ENCODE peak calls at places on chromosomes 4 and X, in nine cellular contexts. R is psoas muscle, L is brain microvascular endothelial cell, I is RWPE1, G is esophagus squamous epithelium, T is suprapubic skin, K is upper lobe of left lung, D is H9, C is AG04450. A is an unnamed sample.

GRCh38 chr4:154490589-154491340 is 834 bp downstream of the DCHS2 start:
- DNase-seq in R (peak), L (no peak), I (no peak), G (no peak), T (no peak), K (no peak), D (peak), C (no peak), A (no peak)

GRCh38 chr4:3717241-3717640 is 48.9 kb upstream of the ADRA2C start:
- DNase-seq in R (no peak), L (no peak), I (no peak), G (no peak), T (no peak), K (no peak), D (no peak), C (no peak), A (no peak)

GRCh38 chr4:116453127-116453526 is 632.2 kb downstream of the TRAM1L1 start:
- DNase-seq in R (no peak), L (no peak), I (no peak), G (no peak), T (no peak), K (no peak), D (no peak), C (no peak), A (no peak)

GRCh38 chrX:107731831-107732502 is 43.6 kb downstream of the TSC22D3 start:
- DNase-seq in R (peak), L (peak), I (peak), G (peak), T (peak), K (peak), D (peak), C (no peak), A (no peak)

GRCh38 chr4:37130465-37130864 is 114.1 kb upstream of the NWD2 start:
- DNase-seq in R (no peak), L (no peak), I (no peak), G (no peak), T (no peak), K (no peak), D (no peak), C (no peak), A (no peak)

GRCh38 chrX:20653070-20653469 is 386.4 kb upstream of the RPS6KA3 start:
- DNase-seq in R (no peak), L (no peak), I (no peak), G (no peak), T (no peak), K (no peak), D (no peak), C (no peak), A (no peak)

GRCh38 chrX:23931149-23931604 is 23.4 kb downstream of the CXorf58 start:
- DNase-seq in R (no peak), L (no peak), I (no peak), G (no peak), T (no peak), K (no peak), D (no peak), C (no peak), A (no peak)

GRCh38 chrX:68443155-68443868 is 10.0 kb upstream of the OPHN1 start:
- DNase-seq in R (no peak), L (peak), I (no peak), G (no peak), T (no peak), K (peak), D (no peak), C (no peak), A (no peak)

GRCh38 chr4:15729910-15730533 is 27.2 kb downstream of the BST1 start:
- DNase-seq in R (no peak), L (peak), I (peak), G (no peak), T (no peak), K (no peak), D (no peak), C (no peak), A (no peak)

GRCh38 chr4:151251922-151252321 is 25.0 kb upstream of the PRSS48 start:
- DNase-seq in R (no peak), L (no peak), I (no peak), G (no peak), T (no peak), K (no peak), D (no peak), C (no peak), A (no peak)

GRCh38 chr4:6263541-6264540 is 5.8 kb upstream of the WFS1 start:
- DNase-seq in R (no peak), L (peak), I (no peak), G (no peak), T (no peak), K (no peak), D (peak), C (no peak), A (no peak)

GRCh38 chr4:53455766-53456165 is 78.3 kb downstream of the FIP1L1 start:
- DNase-seq in R (no peak), L (no peak), I (no peak), G (no peak), T (no peak), K (no peak), D (no peak), C (no peak), A (no peak)

GRCh38 chr4:77861500-77861899 is 1.1 kb upstream of the MRPL1 start:
- DNase-seq in R (no peak), L (peak), I (no peak), G (no peak), T (no peak), K (no peak), D (no peak), C (no peak), A (no peak)

GRCh38 chr4:70749313-70749712 is 27.5 kb downstream of the RUFY3 start:
- DNase-seq in R (no peak), L (no peak), I (no peak), G (no peak), T (no peak), K (no peak), D (no peak), C (no peak), A (no peak)

GRCh38 chrX:20727447-20727846 is 460.7 kb upstream of the RPS6KA3 start:
- DNase-seq in R (no peak), L (no peak), I (no peak), G (no peak), T (no peak), K (no peak), D (no peak), C (no peak), A (no peak)

GRCh38 chrX:54817220-54817820 is 9.8 kb downstream of the MAGED2 start:
- DNase-seq in R (no peak), L (no peak), I (no peak), G (no peak), T (no peak), K (no peak), D (no peak), C (no peak), A (no peak)

GRCh38 chr4:142194905-142195304 is 558.5 kb downstream of the IL15 start:
- DNase-seq in R (no peak), L (no peak), I (no peak), G (no peak), T (no peak), K (no peak), D (no peak), C (no peak), A (no peak)

GRCh38 chr4:140049024-140049923 is 104.7 kb downstream of the MAML3 start:
- DNase-seq in R (peak), L (peak), I (no peak), G (no peak), T (no peak), K (peak), D (peak), C (no peak), A (peak)

GRCh38 chr4:162461952-162462351 is 298.2 kb upstream of the FSTL5 start:
- DNase-seq in R (no peak), L (no peak), I (no peak), G (no peak), T (no peak), K (no peak), D (no peak), C (no peak), A (no peak)

GRCh38 chr4:57064811-57065711 is 45.1 kb downstream of the IGFBP7 start:
- DNase-seq in R (peak), L (peak), I (no peak), G (no peak), T (no peak), K (no peak), D (no peak), C (peak), A (no peak)

GRCh38 chr4:40209401-40209800 is 12.6 kb downstream of the RHOH start:
- DNase-seq in R (no peak), L (no peak), I (no peak), G (no peak), T (no peak), K (no peak), D (no peak), C (no peak), A (no peak)

GRCh38 chr4:124431663-124432192 is 280.8 kb downstream of the ANKRD50 start:
- DNase-seq in R (no peak), L (no peak), I (no peak), G (no peak), T (no peak), K (no peak), D (no peak), C (no peak), A (no peak)

GRCh38 chr4:125727931-125728330 is 413.2 kb downstream of the FAT4 start:
- DNase-seq in R (no peak), L (no peak), I (no peak), G (no peak), T (no peak), K (no peak), D (no peak), C (no peak), A (no peak)

GRCh38 chr4:47391256-47391655 is 72.2 kb downstream of the COMMD8 start:
- DNase-seq in R (no peak), L (no peak), I (no peak), G (no peak), T (no peak), K (no peak), D (no peak), C (no peak), A (no peak)

GRCh38 chr4:44354172-44354571 is 94.4 kb downstream of the KCTD8 start:
- DNase-seq in R (no peak), L (no peak), I (no peak), G (no peak), T (no peak), K (no peak), D (no peak), C (no peak), A (no peak)

GRCh38 chrX:31981546-31982062 is 909.8 kb upstream of the FTHL17 start:
- DNase-seq in R (no peak), L (no peak), I (no peak), G (no peak), T (no peak), K (no peak), D (no peak), C (no peak), A (no peak)

GRCh38 chrX:135737361-135738071 is 24.1 kb downstream of the CT45A1 start:
- DNase-seq in R (no peak), L (no peak), I (no peak), G (no peak), T (no peak), K (no peak), D (no peak), C (no peak), A (no peak)

GRCh38 chr4:125432078-125432477 is 117.3 kb downstream of the FAT4 start:
- DNase-seq in R (no peak), L (peak), I (no peak), G (no peak), T (no peak), K (no peak), D (peak), C (no peak), A (no peak)

GRCh38 chr4:3630934-3631585 is 98.8 kb upstream of the LRPAP1 start:
- DNase-seq in R (no peak), L (no peak), I (no peak), G (no peak), T (no peak), K (no peak), D (no peak), C (no peak), A (no peak)

GRCh38 chrX:38974542-38974941 is 173.3 kb downstream of the MID1IP1 start:
- DNase-seq in R (no peak), L (no peak), I (no peak), G (no peak), T (no peak), K (no peak), D (no peak), C (no peak), A (no peak)

GRCh38 chr4:140158234-140159030 is 4.4 kb upstream of the MAML3 start:
- DNase-seq in R (no peak), L (no peak), I (no peak), G (no peak), T (no peak), K (peak), D (no peak), C (no peak), A (no peak)

GRCh38 chr4:8644966-8645752 is 52.6 kb downstream of the CPZ start:
- DNase-seq in R (no peak), L (no peak), I (no peak), G (no peak), T (no peak), K (no peak), D (peak), C (no peak), A (no peak)

GRCh38 chrX:132092439-132093065 is 35.3 kb downstream of the FRMD7 start:
- DNase-seq in R (peak), L (peak), I (peak), G (no peak), T (no peak), K (peak), D (peak), C (peak), A (peak)

GRCh38 chr4:76803522-76803921 is 94.4 kb downstream of the SOWAHB start:
- DNase-seq in R (no peak), L (peak), I (peak), G (no peak), T (no peak), K (no peak), D (no peak), C (peak), A (no peak)

GRCh38 chr4:76800902-76801301 is 97.0 kb downstream of the SOWAHB start:
- DNase-seq in R (no peak), L (no peak), I (no peak), G (no peak), T (no peak), K (no peak), D (no peak), C (no peak), A (no peak)

GRCh38 chr4:76804060-76804459 is 93.9 kb downstream of the SOWAHB start:
- DNase-seq in R (no peak), L (peak), I (no peak), G (no peak), T (no peak), K (no peak), D (no peak), C (no peak), A (no peak)

GRCh38 chr4:76801621-76802545 is 96.1 kb downstream of the SOWAHB start:
- DNase-seq in R (no peak), L (peak), I (no peak), G (no peak), T (no peak), K (no peak), D (peak), C (no peak), A (no peak)

GRCh38 chr4:76802546-76803021 is 95.4 kb downstream of the SOWAHB start:
- DNase-seq in R (no peak), L (peak), I (no peak), G (no peak), T (no peak), K (no peak), D (peak), C (no peak), A (no peak)
- H3K27ac ChIP-seq in R (no peak), L (peak), I (no peak), G (peak), T (no peak), K (peak), D (no peak), C (no peak), A (no peak)

DNA sequence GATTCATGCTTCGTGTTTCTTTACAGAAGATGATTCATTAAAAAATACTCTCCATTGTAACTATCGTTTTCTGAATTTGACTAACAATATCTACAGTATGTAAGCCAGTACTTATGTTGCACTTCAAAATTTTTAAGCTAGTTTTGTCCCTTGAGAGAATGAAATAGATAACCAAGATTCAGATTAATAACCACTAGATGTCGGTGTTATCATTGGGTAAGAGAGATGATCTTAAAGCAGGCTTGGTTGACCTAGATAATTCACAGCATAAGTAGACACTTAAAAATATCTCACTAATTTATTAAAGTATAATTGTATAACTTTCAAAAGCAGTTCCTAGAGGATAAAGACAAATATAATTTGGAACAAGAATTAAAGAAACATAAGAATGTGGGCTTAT is 430.9 kb downstream of the C4orf33 start:
- DNase-seq in R (no peak), L (no peak), I (no peak), G (no peak), T (no peak), K (no peak), D (no peak), C (no peak), A (no peak)
- TF ChIP-seq CTCF in R (peak), L (peak), I (peak), G (no peak), T (no peak), K (peak), D (peak), C (no peak), A (no peak)

DNA sequence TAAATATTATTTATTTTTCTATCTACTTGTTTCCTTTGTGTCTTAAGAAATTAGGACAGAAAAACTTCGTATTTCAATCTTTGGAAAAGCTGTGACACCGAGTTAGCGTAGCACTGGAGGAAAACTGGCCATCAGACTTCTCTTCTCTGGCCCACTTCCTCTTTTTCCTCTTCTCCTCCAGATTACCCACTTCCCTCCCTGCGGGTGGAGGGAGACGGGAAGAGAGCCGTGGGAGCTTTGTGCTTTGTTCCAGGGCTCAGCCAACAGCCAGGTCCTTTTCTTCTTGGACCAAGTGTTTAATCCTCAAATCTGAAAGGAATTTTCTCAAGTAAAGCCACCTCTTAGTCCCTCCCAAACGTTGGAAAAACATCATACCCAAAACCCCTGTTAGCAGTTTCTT is 29.7 kb downstream of the OFD1 start:
- DNase-seq in R (no peak), L (no peak), I (no peak), G (no peak), T (no peak), K (no peak), D (no peak), C (no peak), A (no peak)
- H3K27ac ChIP-seq in R (no peak), L (no peak), I (no peak), G (peak), T (peak), K (peak), D (no peak), C (no peak), A (no peak)

GRCh38 chr4:1318488-1319213 is 28.4 kb upstream of the UVSSA start:
- DNase-seq in R (peak), L (no peak), I (no peak), G (no peak), T (no peak), K (no peak), D (peak), C (no peak), A (no peak)
- TF ChIP-seq CTCF in R (no peak), L (peak), I (peak), G (peak), T (peak), K (no peak), D (peak), C (peak), A (no peak)

DNA sequence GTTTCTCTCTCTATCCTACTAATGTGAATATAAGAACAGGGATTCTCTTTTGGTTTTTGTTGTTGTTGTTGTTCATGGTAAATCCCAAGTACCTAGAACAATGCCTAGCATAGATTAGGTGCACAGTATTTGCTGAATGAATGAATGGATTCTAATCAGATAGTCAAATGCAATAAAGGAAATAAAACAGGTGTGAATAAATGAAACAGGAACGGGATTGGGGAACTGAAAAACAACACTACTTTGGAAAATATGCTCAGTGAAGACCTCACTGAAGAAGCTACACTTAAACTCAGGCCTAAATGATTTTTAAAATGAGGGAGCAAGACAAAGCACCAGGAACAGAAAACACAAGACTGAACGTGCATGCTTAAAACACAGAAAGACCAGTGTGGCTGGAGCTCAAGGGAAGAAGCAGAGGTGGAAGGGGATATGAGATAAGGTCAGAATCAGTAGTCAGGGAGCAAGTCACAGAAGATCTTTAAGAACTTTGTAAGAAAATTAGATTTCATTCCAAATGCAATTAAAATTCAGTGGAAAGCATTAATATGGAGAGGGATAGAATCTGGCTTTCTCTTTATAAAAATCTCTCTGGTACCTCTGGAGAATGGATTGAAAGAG is 144.7 kb downstream of the ZAR1 start:
- DNase-seq in R (no peak), L (no peak), I (no peak), G (no peak), T (no peak), K (no peak), D (no peak), C (no peak), A (no peak)
- H3K27ac ChIP-seq in R (no peak), L (no peak), I (no peak), G (no peak), T (no peak), K (no peak), D (no peak), C (no peak), A (no peak)

DNA sequence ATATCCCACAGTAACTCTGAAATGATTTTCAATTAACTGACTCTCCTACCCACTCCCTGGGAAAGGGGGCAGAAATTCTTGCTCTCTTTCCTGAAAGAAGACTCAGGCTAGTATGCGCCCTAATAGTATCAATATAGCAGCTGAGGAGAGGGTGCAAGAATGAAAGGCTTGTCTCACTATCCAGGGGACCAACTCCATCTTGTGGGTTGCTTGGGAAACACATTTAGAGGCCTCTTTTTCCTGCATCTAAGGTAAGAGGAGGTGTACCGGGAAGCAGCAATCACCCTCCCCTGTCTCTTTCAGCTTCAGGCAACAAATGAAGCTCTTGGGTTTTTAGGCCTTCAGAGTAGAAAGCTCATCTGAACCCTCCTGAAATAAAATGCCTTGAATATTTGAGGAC is 11.3 kb downstream of the TMEM255A start:
- DNase-seq in R (no peak), L (no peak), I (no peak), G (no peak), T (no peak), K (no peak), D (peak), C (no peak), A (no peak)
- TF ChIP-seq CTCF in R (no peak), L (peak), I (peak), G (no peak), T (no peak), K (peak), D (peak), C (no peak), A (no peak)

GRCh38 chrX:50157545-50158125 is 43.2 kb downstream of the AKAP4 start:
- DNase-seq in R (no peak), L (peak), I (no peak), G (no peak), T (no peak), K (no peak), D (no peak), C (no peak), A (no peak)
- H3K27ac ChIP-seq in R (no peak), L (no peak), I (no peak), G (no peak), T (no peak), K (no peak), D (no peak), C (no peak), A (no peak)

GRCh38 chrX:66110112-66110511 is 53.9 kb upstream of the HEPH start:
- DNase-seq in R (no peak), L (no peak), I (peak), G (no peak), T (no peak), K (no peak), D (peak), C (no peak), A (no peak)
- TF ChIP-seq CTCF in R (peak), L (peak), I (peak), G (peak), T (peak), K (peak), D (peak), C (peak), A (peak)